ENCODE peak calls at places on chromosomes 12 and 14, in five cellular contexts. C, H, N, T and K are unnamed samples. For H3K36me3, the result is how much of the 10 kb centered on the place peaks cover.

GRCh38 chr12:107373238-107373809 is 280.0 kb upstream of the CRY1 start:
- DNase-seq in C (no peak), T (no peak), H (no peak), N (no peak), K (no peak)

GRCh38 chr14:94330857-94331256 is 7.7 kb upstream of the SERPINA6 start:
- DNase-seq in N (no peak), H (no peak), T (no peak), C (no peak), K (no peak)

GRCh38 chr12:53325539-53326061 is 4.2 kb upstream of the AAAS start:
- DNase-seq in T (peak), C (no peak), H (no peak), N (no peak), K (peak)

GRCh38 chr12:90970471-90970870 is 15.5 kb upstream of the CCER1 start:
- DNase-seq in T (no peak), H (no peak), N (no peak), C (peak), K (no peak)

GRCh38 chr12:87086118-87086891 is 830.1 kb upstream of the MGAT4C start:
- DNase-seq in N (no peak), T (peak), H (no peak), C (peak), K (no peak)

GRCh38 chr14:65336191-65336591 is 76.3 kb upstream of the FUT8 start:
- DNase-seq in C (peak), N (peak), T (peak), H (no peak), K (no peak)

GRCh38 chr12:111412830-111413441 is 7.2 kb downstream of the SH2B3 start:
- DNase-seq in H (no peak), C (no peak), T (no peak), N (no peak), K (no peak)

GRCh38 chr14:93201155-93201704 is 5.6 kb downstream of the GON7 start:
- DNase-seq in N (no peak), H (no peak), T (no peak), C (no peak), K (no peak)

GRCh38 chr14:53861781-53862180 is 94.8 kb downstream of the BMP4 start:
- DNase-seq in C (no peak), N (no peak), H (no peak), T (no peak), K (no peak)

GRCh38 chr12:57612711-57613426 is 1.6 kb downstream of the ARHGEF25 start:
- DNase-seq in N (no peak), H (no peak), C (no peak), T (no peak), K (no peak)

GRCh38 chr12:121611306-121611705 is 15.0 kb upstream of the ORAI1 start:
- DNase-seq in H (no peak), T (no peak), N (no peak), C (no peak), K (peak)

GRCh38 chr12:117377758-117378157 is 16.3 kb upstream of the NOS1 start:
- DNase-seq in N (no peak), C (no peak), H (no peak), T (no peak), K (peak)

GRCh38 chr12:26028953-26029740 is 70.7 kb downstream of the RASSF8 start:
- DNase-seq in T (peak), H (peak), C (peak), N (peak), K (peak)

GRCh38 chr12:24565300-24565699 is 383.6 kb downstream of the BCAT1 start:
- DNase-seq in T (no peak), H (no peak), C (no peak), N (no peak), K (peak)

GRCh38 chr14:73245401-73246325 is 8.4 kb downstream of the PAPLN start:
- DNase-seq in N (peak), H (no peak), C (no peak), T (peak), K (no peak)

GRCh38 chr12:104662908-104663307 is 206.2 kb downstream of the CHST11 start:
- DNase-seq in H (no peak), C (no peak), T (no peak), N (no peak), K (no peak)

GRCh38 chr12:107328442-107329133 is 235.2 kb upstream of the CRY1 start:
- DNase-seq in N (no peak), T (peak), H (no peak), C (peak), K (peak)

GRCh38 chr12:108166505-108166904 is 37.4 kb downstream of the WSCD2 start:
- DNase-seq in T (no peak), H (no peak), N (no peak), C (no peak), K (no peak)

GRCh38 chr12:11771356-11771755 is 121.9 kb downstream of the ETV6 start:
- DNase-seq in H (no peak), C (peak), N (peak), T (peak), K (peak)

GRCh38 chr12:26192142-26192541 is 3.2 kb upstream of the SSPN start:
- DNase-seq in C (no peak), N (no peak), H (no peak), T (no peak), K (no peak)

GRCh38 chr12:49984476-49984890 is 11.7 kb downstream of the AQP6 start:
- DNase-seq in N (no peak), T (peak), C (no peak), H (no peak), K (peak)

GRCh38 chr12:49984960-49985359 is 12.2 kb downstream of the AQP6 start:
- DNase-seq in N (no peak), T (no peak), H (no peak), C (no peak), K (no peak)

GRCh38 chr12:49987620-49988303 is 15.0 kb downstream of the AQP6 start:
- DNase-seq in C (no peak), H (no peak), T (no peak), N (no peak), K (no peak)

GRCh38 chr12:49985981-49986380 is 13.2 kb downstream of the AQP6 start:
- DNase-seq in N (no peak), H (no peak), C (peak), T (peak), K (no peak)

GRCh38 chr12:49990269-49990668 is 17.5 kb downstream of the AQP6 start:
- DNase-seq in H (no peak), T (no peak), N (no peak), C (peak), K (no peak)
- H3K36me3 ChIP-seq in H (under half), T (under half), N (under half), C (under half), K (under half)

GRCh38 chr12:92363295-92364146 is 217.9 kb upstream of the BTG1 start:
- DNase-seq in T (peak), H (no peak), C (peak), N (no peak), K (peak)
- H3K4me3 ChIP-seq in T (peak), H (no peak), C (no peak), N (no peak), K (no peak)

GRCh38 chr12:84911331-84912190 is 1.0 kb downstream of the SLC6A15 start:
- DNase-seq in N (peak), T (peak), H (peak), C (peak), K (peak)

GRCh38 chr12:84913151-84913550 is 552 bp upstream of the SLC6A15 start:
- DNase-seq in H (no peak), N (peak), T (peak), C (no peak), K (peak)

GRCh38 chr12:84910549-84911241 is 1.9 kb downstream of the SLC6A15 start:
- DNase-seq in N (no peak), C (no peak), H (no peak), T (peak), K (peak)

DNA sequence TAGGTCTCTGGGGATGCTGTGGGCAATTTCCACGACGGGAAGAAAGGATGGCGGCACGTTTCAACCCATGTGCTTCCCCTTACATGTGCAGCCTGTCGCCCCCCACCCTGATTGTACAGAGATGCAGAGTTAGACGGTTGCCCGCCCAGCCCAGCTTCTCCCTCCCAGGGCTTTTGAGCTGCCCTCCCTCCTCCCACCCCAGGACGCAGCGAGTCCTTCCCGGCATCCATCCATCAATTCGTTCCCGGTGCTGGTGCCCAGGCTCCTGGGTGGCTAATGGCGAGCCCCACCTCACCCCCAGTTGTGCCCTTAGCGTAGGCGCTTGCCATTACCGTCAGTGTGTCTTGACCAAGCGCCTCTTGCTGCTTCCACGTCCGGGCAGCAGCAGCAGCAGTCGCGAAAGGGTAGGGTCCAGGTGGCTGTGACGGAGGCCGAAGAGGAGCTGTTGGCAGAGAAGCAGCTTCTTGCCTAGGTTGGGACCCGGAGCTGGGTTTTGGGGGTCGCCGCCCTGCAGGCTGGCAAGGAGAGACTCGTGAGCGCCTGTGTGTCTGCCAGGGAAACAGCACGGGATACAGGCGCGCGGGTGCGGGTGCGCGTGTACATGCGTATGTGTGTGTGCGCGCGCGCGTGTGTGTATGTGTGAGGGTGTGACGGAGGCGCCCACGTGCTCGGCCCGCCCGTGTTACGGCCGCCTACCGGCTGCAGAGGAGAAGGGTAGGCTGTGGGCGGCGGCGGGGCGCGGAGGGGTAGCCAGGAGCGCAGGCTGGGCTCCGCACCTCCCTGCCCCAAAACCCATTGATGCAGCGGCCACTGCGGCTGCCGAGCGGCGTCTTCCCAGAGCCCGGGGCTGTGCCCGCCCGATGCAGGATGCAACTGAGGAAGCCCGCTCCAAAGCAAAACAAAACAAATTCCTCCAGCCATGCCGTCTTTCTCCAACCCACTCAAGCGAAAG is at the start of gene SLC6A15:
- DNase-seq in H (peak), N (peak), C (peak), T (peak), K (peak)
- H2AK5ac ChIP-seq in H (peak), N (no peak), C (no peak), T (no peak), K (no peak)

DNA sequence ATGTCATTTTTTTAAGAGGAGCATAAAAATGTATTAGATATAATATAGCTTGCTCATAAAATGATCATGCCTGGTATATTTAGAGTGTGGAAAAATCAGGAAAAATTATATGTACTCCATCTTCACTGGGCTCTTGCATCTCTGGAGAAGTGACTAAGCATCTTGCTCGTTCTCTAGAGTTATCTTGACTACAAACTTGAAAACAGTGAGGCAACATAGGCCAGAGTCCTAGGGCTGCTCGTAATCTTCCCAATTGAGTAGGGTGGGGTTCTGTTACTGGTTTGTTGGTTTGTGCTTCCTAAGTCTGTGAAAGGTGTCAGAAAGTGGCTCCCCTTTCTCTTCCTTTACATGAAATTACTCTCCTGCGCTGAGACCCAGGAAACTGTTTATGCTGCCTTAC is 46.2 kb downstream of the AACS start:
- DNase-seq in T (no peak), H (no peak), N (no peak), C (peak), K (no peak)
- H3K36me3 ChIP-seq in T (half or more), H (under half), N (under half), C (under half), K (under half)